ENCODE peak calls at places on chromosome 15, in six cellular contexts. D is A549, F is K562, V is SK-N-SH, M is HepG2, I is GM12878. W is an unnamed sample.

GRCh38 chr15:75058127-75058905 is 34.9 kb downstream of the PPCDC start:
- DNase-seq in D (no peak), F (no peak), V (no peak), M (peak), I (no peak), W (peak)

GRCh38 chr15:100259266-100259665 is 82.5 kb downstream of the ADAMTS17 start:
- DNase-seq in D (no peak), F (no peak), V (no peak), M (no peak), I (no peak), W (no peak)

GRCh38 chr15:74589826-74590225 is 25.8 kb upstream of the CLK3 start:
- DNase-seq in D (no peak), F (no peak), V (no peak), M (no peak), I (no peak), W (no peak)

GRCh38 chr15:88202231-88202630 is 54.3 kb downstream of the NTRK3 start:
- DNase-seq in D (no peak), F (no peak), V (no peak), M (no peak), I (no peak), W (no peak)

GRCh38 chr15:99614749-99615288 is 49.0 kb downstream of the MEF2A start:
- DNase-seq in D (no peak), F (no peak), V (no peak), M (no peak), I (no peak), W (no peak)

GRCh38 chr15:52857937-52858336 is 67.8 kb upstream of the ONECUT1 start:
- DNase-seq in D (peak), F (no peak), V (no peak), M (no peak), I (no peak), W (peak)

GRCh38 chr15:38058596-38059075 is 124.2 kb downstream of the TMCO5A start:
- DNase-seq in D (no peak), F (no peak), V (no peak), M (no peak), I (no peak), W (peak)

GRCh38 chr15:48595988-48596387 is 49.5 kb downstream of the FBN1 start:
- DNase-seq in D (no peak), F (no peak), V (no peak), M (no peak), I (peak), W (no peak)

GRCh38 chr15:84658080-84658787 is at the start of gene NMB:
- DNase-seq in D (peak), F (no peak), V (peak), M (peak), I (peak), W (peak)

GRCh38 chr15:71082803-71083202 is 32.5 kb upstream of the THSD4 start:
- DNase-seq in D (no peak), F (no peak), V (no peak), M (no peak), I (no peak), W (no peak)

GRCh38 chr15:90851114-90851513 is 17.3 kb upstream of the FURIN start:
- DNase-seq in D (no peak), F (no peak), V (no peak), M (no peak), I (no peak), W (peak)

GRCh38 chr15:81897011-81897677 is 148.7 kb downstream of the MEX3B start:
- DNase-seq in D (no peak), F (no peak), V (no peak), M (no peak), I (no peak), W (peak)

GRCh38 chr15:80888846-80889245 is 100.8 kb downstream of the MESD start:
- DNase-seq in D (no peak), F (no peak), V (no peak), M (no peak), I (no peak), W (no peak)

GRCh38 chr15:60573936-60574335 is 95.0 kb upstream of the ICE2 start:
- DNase-seq in D (no peak), F (no peak), V (no peak), M (no peak), I (no peak), W (no peak)

GRCh38 chr15:53522878-53523455 is 236.5 kb downstream of the WDR72 start:
- DNase-seq in D (no peak), F (no peak), V (no peak), M (no peak), I (no peak), W (no peak)

GRCh38 chr15:26628879-26629529 is 143.9 kb downstream of the GABRB3 start:
- DNase-seq in D (peak), F (peak), V (no peak), M (no peak), I (no peak), W (peak)

GRCh38 chr15:22980189-22981136 is at the start of gene CYFIP1:
- DNase-seq in D (peak), F (peak), V (peak), M (peak), I (no peak), W (peak)

GRCh38 chr15:59437777-59438574 is at the start of gene FAM81A:
- DNase-seq in D (peak), F (peak), V (peak), M (no peak), I (no peak), W (peak)

GRCh38 chr15:41936649-41937567 is 35.4 kb downstream of the EHD4 start:
- DNase-seq in D (no peak), F (no peak), V (no peak), M (no peak), I (no peak), W (peak)

GRCh38 chr15:70101459-70102113 is 3.9 kb upstream of the TLE3 start:
- DNase-seq in D (peak), F (peak), V (peak), M (peak), I (no peak), W (peak)

GRCh38 chr15:28981351-28981720 is 95.6 kb downstream of the APBA2 start:
- DNase-seq in D (no peak), F (no peak), V (no peak), M (no peak), I (no peak), W (no peak)

GRCh38 chr15:74657846-74658245 is 38.0 kb downstream of the EDC3 start:
- DNase-seq in D (no peak), F (peak), V (no peak), M (no peak), I (no peak), W (peak)

GRCh38 chr15:92574566-92574965 is 81.0 kb downstream of the FAM174B start:
- DNase-seq in D (no peak), F (no peak), V (no peak), M (no peak), I (no peak), W (no peak)
- TF ChIP-seq SMC3 in D (no peak), F (no peak), V (no peak), M (no peak), I (no peak), W (no peak)

DNA sequence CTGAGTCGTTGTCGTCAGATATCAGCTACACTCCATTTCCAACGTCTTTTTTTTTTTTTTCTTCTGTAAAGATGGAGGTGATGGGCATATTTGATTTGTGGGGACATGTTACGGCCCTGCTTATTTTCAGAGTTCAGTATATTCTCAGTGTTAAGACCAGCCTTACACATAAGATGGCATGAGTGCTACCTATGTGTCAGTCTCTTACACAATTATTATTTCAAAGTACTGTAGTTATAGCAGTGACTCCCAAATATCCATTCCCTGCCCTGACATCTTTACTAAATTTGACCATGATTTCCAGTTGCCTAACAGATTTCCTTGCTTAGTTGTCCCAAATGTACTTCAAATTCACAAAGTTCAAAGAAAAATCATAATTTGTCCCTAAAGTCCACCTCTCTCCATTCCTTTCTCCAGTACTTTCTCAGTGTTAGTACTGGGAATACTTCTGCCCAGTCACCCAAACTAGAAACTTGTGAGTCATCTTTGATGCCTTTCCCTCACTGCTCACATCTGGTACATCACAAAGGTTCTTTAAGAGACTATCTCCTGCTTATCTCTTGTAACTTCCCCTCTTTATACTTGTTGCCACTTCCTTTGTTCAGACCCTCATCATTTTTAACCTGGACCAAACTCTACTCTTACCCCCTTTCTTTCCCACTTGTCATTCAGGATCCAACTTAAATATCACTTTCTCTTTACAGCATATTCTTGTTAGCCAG is 67.0 kb downstream of the ZNF609 start:
- DNase-seq in D (peak), F (peak), V (no peak), M (no peak), I (no peak), W (peak)
- TF ChIP-seq SMC3 in D (no peak), F (no peak), V (no peak), M (no peak), I (no peak), W (no peak)

DNA sequence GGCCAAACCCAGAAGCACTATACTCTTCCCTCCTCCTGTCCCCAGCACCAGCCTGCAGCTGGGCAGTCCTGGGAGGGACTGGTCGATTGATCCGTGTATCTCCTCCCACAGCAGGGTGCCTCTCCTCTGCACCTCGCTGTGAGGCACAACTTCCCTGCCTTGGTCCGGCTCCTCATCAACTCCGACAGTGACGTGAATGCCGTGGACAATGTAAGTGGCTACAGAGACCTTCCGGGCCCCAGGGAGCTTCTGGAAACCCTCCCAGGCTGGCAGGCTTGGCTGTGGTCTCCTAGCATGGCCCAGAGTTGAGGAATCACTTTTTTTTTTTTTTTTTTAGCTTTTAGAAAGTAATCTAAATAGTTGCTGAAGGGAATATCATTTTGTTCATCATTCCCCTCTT is 30.7 kb downstream of the ANKDD1A start:
- DNase-seq in D (no peak), F (no peak), V (no peak), M (no peak), I (no peak), W (no peak)
- TF ChIP-seq SMC3 in D (no peak), F (no peak), V (no peak), M (no peak), I (no peak), W (no peak)

DNA sequence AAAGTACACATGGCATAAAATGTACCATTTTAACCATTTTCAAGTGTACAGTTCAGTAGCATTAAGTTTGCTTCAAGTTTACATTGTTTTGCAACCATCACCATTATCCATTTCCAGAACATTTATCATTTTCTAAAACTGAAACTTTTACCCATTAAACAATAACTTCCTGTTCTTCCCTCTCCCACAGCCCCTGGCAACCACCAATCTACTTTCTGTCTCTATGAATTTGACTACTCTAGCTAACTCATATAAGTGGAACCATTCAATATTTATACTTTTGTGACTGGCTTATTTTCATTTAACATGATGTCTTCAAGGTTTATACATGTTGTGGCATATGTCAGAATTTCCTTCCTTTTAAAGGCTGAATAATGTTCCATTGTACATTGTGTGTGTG is 19.9 kb downstream of the TMEM62 start:
- DNase-seq in D (no peak), F (no peak), V (no peak), M (no peak), I (no peak), W (no peak)
- TF ChIP-seq SMC3 in D (no peak), F (no peak), V (no peak), M (no peak), I (no peak), W (no peak)

DNA sequence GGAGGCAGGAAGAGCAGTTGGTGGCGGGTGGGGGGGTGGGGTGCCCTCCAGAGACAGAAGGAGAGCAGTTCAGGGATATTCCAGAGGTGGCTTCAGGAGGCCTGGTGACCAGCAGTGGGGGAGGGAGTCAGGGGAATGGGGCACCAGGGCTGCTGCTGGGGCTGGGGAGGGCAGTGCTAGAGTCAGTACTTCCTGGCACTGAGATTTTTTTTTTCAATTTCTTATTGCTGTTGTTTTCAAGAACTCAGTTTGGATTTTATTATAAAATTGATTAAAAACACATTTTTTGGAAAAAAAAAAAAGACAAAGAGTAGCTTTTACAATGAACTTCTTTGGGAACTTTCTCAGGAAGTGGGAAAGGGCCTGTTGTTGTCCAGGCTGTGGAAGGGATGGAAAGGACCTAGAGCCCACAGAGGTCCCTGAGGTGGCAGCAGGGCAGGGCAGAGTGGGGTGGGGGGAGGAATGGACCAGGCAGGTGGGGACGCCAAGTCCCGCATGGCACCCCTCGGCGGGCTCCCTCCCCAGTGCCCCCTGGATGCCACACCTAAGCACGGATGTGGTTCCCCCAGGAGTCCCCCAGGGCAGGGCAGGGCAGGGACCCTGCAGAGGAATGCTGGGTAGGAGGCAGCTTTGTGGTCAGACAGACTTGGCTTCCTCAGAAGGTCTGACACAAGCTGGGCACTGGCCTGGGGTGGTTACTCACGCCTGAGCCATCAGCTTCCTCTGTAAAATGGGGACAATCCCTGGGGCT is 8.5 kb upstream of the ANPEP start:
- DNase-seq in D (no peak), F (no peak), V (peak), M (no peak), I (no peak), W (peak)
- TF ChIP-seq SMC3 in D (no peak), F (no peak), V (no peak), M (no peak), I (no peak), W (no peak)

W was measured in IMR-90.